ENCODE peak calls at places on chromosomes 11 and 22, in six cellular contexts. I is K562, K is HepG2, P is HL-60, Z is H1, T is GM12878. J is an unnamed sample.

GRCh38 chr22:39242809-39243442 is 1.9 kb downstream of the PDGFB start:
- DNase-seq in I (no peak), K (peak; percentile 60), P (no peak), Z (no peak), T (no peak), J (no peak)

GRCh38 chr22:46537221-46537945 is at the start of gene CELSR1:
- DNase-seq in I (no peak), K (no peak), P (peak; percentile 21), Z (no peak), T (no peak), J (peak; percentile 69)

GRCh38 chr11:102026217-102026616 is 21.0 kb upstream of the CFAP300 start:
- DNase-seq in I (no peak), K (no peak), P (no peak), Z (no peak), T (no peak), J (no peak)

GRCh38 chr11:121687961-121688566 is 235.3 kb upstream of the SORL1-AS1 start:
- DNase-seq in I (no peak), K (no peak), P (no peak), Z (no peak), T (no peak), J (no peak)

GRCh38 chr22:42270178-42270511 is 308 bp downstream of the TCF20 start:
- DNase-seq in I (peak; percentile 81), K (no peak), P (no peak), Z (no peak), T (no peak), J (no peak)

GRCh38 chr11:2135018-2135569 is 4.1 kb downstream of the IGF2 start:
- DNase-seq in I (no peak), K (no peak), P (no peak), Z (no peak), T (no peak), J (no peak)

GRCh38 chr11:70331901-70332300 is 61.4 kb downstream of the PPFIA1 start:
- DNase-seq in I (no peak), K (no peak), P (no peak), Z (no peak), T (no peak), J (no peak)

GRCh38 chr22:35850831-35851230 is 133.2 kb downstream of the APOL5 start:
- DNase-seq in I (no peak), K (no peak), P (no peak), Z (no peak), T (no peak), J (no peak)

GRCh38 chr11:123217897-123218296 is 22.8 kb upstream of the CLMP start:
- DNase-seq in I (no peak), K (no peak), P (no peak), Z (no peak), T (no peak), J (no peak)

GRCh38 chr22:32322986-32323385 is 34.7 kb upstream of the RFPL3 start:
- DNase-seq in I (no peak), K (no peak), P (no peak), Z (no peak), T (no peak), J (no peak)

GRCh38 chr11:80103149-80103859 is 662.5 kb upstream of the TENM4 start:
- DNase-seq in I (no peak), K (peak; percentile 15), P (no peak), Z (no peak), T (no peak), J (no peak)

GRCh38 chr11:70575396-70576060 is 177.2 kb downstream of the CTTN start:
- DNase-seq in I (no peak), K (peak; percentile 36), P (no peak), Z (no peak), T (no peak), J (no peak)

GRCh38 chr11:10301656-10302293 is 3.1 kb upstream of the ADM start:
- DNase-seq in I (no peak), K (no peak), P (no peak), Z (no peak), T (no peak), J (no peak)

GRCh38 chr11:131897976-131898375 is 527.6 kb downstream of the NTM start:
- DNase-seq in I (no peak), K (no peak), P (no peak), Z (no peak), T (no peak), J (no peak)

GRCh38 chr11:24855951-24856350 is 359.1 kb downstream of the LUZP2 start:
- DNase-seq in I (no peak), K (no peak), P (no peak), Z (no peak), T (no peak), J (no peak)
- TF ChIP-seq GABPA in I (no peak), K (no peak), P (no peak), Z (no peak), T (no peak), J (no peak)

GRCh38 chr11:6251120-6251733 is 8.4 kb upstream of the CCKBR start:
- DNase-seq in I (peak; percentile 72), K (peak; percentile 59), P (peak; percentile 59), Z (peak; percentile 64), T (no peak), J (peak; percentile 79)
- TF ChIP-seq GABPA in I (no peak), K (no peak), P (no peak), Z (no peak), T (no peak), J (no peak)

GRCh38 chr11:83818349-83818748 is 532.2 kb upstream of the CCDC90B start:
- DNase-seq in I (no peak), K (no peak), P (no peak), Z (no peak), T (no peak), J (no peak)
- TF ChIP-seq GABPA in I (no peak), K (no peak), P (no peak), Z (no peak), T (no peak), J (no peak)

GRCh38 chr22:43890901-43891331 is 897 bp downstream of the PNPLA5 start:
- DNase-seq in I (no peak), K (no peak), P (no peak), Z (no peak), T (no peak), J (no peak)
- TF ChIP-seq GABPA in I (no peak), K (no peak), P (no peak), Z (no peak), T (no peak), J (no peak)

GRCh38 chr11:129023968-129024676 is 81.5 kb upstream of the TP53AIP1 start:
- DNase-seq in I (no peak), K (no peak), P (no peak), Z (peak; percentile 17), T (no peak), J (no peak)
- TF ChIP-seq GABPA in I (no peak), K (no peak), P (no peak), Z (no peak), T (no peak), J (no peak)